ENCODE peak calls at places on chromosomes 4 and X, in nine cellular contexts. T is uterus; J is PC-3; B is tibial artery; F is OCI-LY7; M is A673; Q is body of pancreas; U is lung; H is CD4-positive, CD25-positive, alpha-beta regulatory T cell. S is an unnamed sample. For H3K9me3, the result is how much of the 10 kb centered on the place peaks cover.

GRCh38 chr4:15244354-15244753 is 183.5 kb upstream of the C1QTNF7 start:
- DNase-seq in T (no peak), J (peak), B (no peak), F (no peak), M (no peak), Q (no peak), U (no peak), H (no peak), S (no peak)

GRCh38 chr4:100823066-100823992 is 305.5 kb upstream of the EMCN start:
- DNase-seq in T (no peak), J (peak), B (no peak), F (no peak), M (no peak), Q (no peak), U (no peak), H (no peak), S (no peak)

GRCh38 chrX:148871422-148872152 is 371.2 kb downstream of the AFF2 start:
- DNase-seq in T (no peak), J (no peak), B (no peak), F (no peak), M (no peak), Q (no peak), U (no peak), H (no peak), S (no peak)

GRCh38 chr4:88391703-88392102 is 13.1 kb downstream of the HERC6 start:
- DNase-seq in T (no peak), J (no peak), B (no peak), F (no peak), M (no peak), Q (no peak), U (no peak), H (no peak), S (no peak)

GRCh38 chrX:31223817-31224216 is 152.0 kb upstream of the FTHL17 start:
- DNase-seq in T (no peak), J (no peak), B (no peak), F (peak), M (no peak), Q (peak), U (no peak), H (no peak), S (no peak)

GRCh38 chr4:119300388-119301131 is 21.4 kb downstream of the FABP2 start:
- DNase-seq in T (peak), J (peak), B (peak), F (peak), M (peak), Q (peak), U (peak), H (peak), S (peak)

GRCh38 chr4:73068496-73069337 is 799 bp downstream of the COX18 start:
- DNase-seq in T (no peak), J (peak), B (no peak), F (peak), M (peak), Q (no peak), U (no peak), H (peak), S (no peak)

GRCh38 chr4:41185614-41186609 is 28.4 kb downstream of the APBB2 start:
- DNase-seq in T (no peak), J (peak), B (no peak), F (no peak), M (no peak), Q (no peak), U (no peak), H (no peak), S (no peak)

GRCh38 chrX:121569609-121570008 is 522.2 kb downstream of the GLUD2 start:
- DNase-seq in T (no peak), J (no peak), B (no peak), F (peak), M (no peak), Q (no peak), U (no peak), H (no peak), S (no peak)

GRCh38 chr4:13559414-13559813 is 15.1 kb upstream of the NKX3-2 start:
- DNase-seq in T (no peak), J (peak), B (no peak), F (no peak), M (no peak), Q (no peak), U (no peak), H (no peak), S (no peak)

GRCh38 chr4:117545042-117545441 is 459.7 kb upstream of the TRAM1L1 start:
- DNase-seq in T (no peak), J (peak), B (no peak), F (no peak), M (no peak), Q (no peak), U (no peak), H (no peak), S (no peak)

GRCh38 chr4:180615746-180616145 is 1627.5 kb upstream of the TENM3 start:
- DNase-seq in T (no peak), J (no peak), B (no peak), F (peak), M (no peak), Q (no peak), U (no peak), H (no peak), S (no peak)

GRCh38 chrX:137479394-137479793 is 86.5 kb upstream of the ZIC3 start:
- DNase-seq in T (no peak), J (no peak), B (no peak), F (no peak), M (peak), Q (peak), U (no peak), H (no peak), S (no peak)

GRCh38 chr4:124711469-124712416 is 789 bp downstream of the ANKRD50 start:
- DNase-seq in T (peak), J (peak), B (peak), F (peak), M (peak), Q (peak), U (peak), H (no peak), S (no peak)

GRCh38 chrX:150833454-150834056 is 64.9 kb downstream of the CD99L2 start:
- DNase-seq in T (no peak), J (no peak), B (no peak), F (no peak), M (no peak), Q (no peak), U (no peak), H (no peak), S (no peak)

GRCh38 chrX:53288173-53288572 is 6.8 kb upstream of the IQSEC2 start:
- DNase-seq in T (peak), J (no peak), B (peak), F (no peak), M (peak), Q (peak), U (no peak), H (no peak), S (no peak)

GRCh38 chr4:48509543-48509942 is 19.5 kb downstream of the ZAR1 start:
- DNase-seq in T (no peak), J (no peak), B (no peak), F (no peak), M (no peak), Q (no peak), U (no peak), H (no peak), S (no peak)

GRCh38 chrX:106612403-106612789 is 618 bp downstream of the RADX start:
- DNase-seq in T (no peak), J (peak), B (no peak), F (no peak), M (no peak), Q (no peak), U (no peak), H (no peak), S (no peak)

GRCh38 chrX:56366901-56367300 is 134.7 kb downstream of the KLF8 start:
- DNase-seq in T (no peak), J (no peak), B (no peak), F (no peak), M (no peak), Q (no peak), U (no peak), H (no peak), S (no peak)

GRCh38 chr4:121594796-121595526 is 101.8 kb downstream of the ANXA5 start:
- DNase-seq in T (peak), J (peak), B (no peak), F (no peak), M (peak), Q (peak), U (no peak), H (no peak), S (no peak)

GRCh38 chr4:76199664-76200211 is 13.9 kb downstream of the SCARB2 start:
- DNase-seq in T (no peak), J (no peak), B (no peak), F (peak), M (no peak), Q (peak), U (no peak), H (no peak), S (no peak)

GRCh38 chr4:9987749-9988346 is 33.4 kb downstream of the SLC2A9 start:
- DNase-seq in T (no peak), J (no peak), B (no peak), F (no peak), M (no peak), Q (no peak), U (no peak), H (no peak), S (no peak)

GRCh38 chr4:74751856-74752255 is 42.5 kb downstream of the BTC start:
- DNase-seq in T (no peak), J (no peak), B (no peak), F (no peak), M (no peak), Q (no peak), U (no peak), H (no peak), S (no peak)

GRCh38 chr4:92497141-92497540 is 193.4 kb downstream of the GRID2 start:
- DNase-seq in T (no peak), J (no peak), B (no peak), F (no peak), M (no peak), Q (no peak), U (no peak), H (no peak), S (no peak)

GRCh38 chrX:8867454-8867853 is 66.3 kb upstream of the FAM9A start:
- DNase-seq in T (no peak), J (no peak), B (no peak), F (no peak), M (no peak), Q (no peak), U (no peak), H (no peak), S (no peak)

GRCh38 chr4:185728886-185729285 is 83.1 kb downstream of the SORBS2 start:
- DNase-seq in T (no peak), J (no peak), B (no peak), F (no peak), M (no peak), Q (no peak), U (no peak), H (no peak), S (no peak)
- H3K27ac ChIP-seq in T (no peak), J (no peak), B (peak), F (no peak), M (no peak), Q (no peak), U (peak), H (no peak), S (no peak)

GRCh38 chr4:38686682-38687081 is 22.7 kb downstream of the KLF3 start:
- DNase-seq in T (no peak), J (no peak), B (no peak), F (no peak), M (no peak), Q (no peak), U (no peak), H (no peak), S (no peak)
- H3K9me3 ChIP-seq in T (under half), J (under half), B (under half), F (under half), M (under half), Q (under half), U (under half), H (under half), S (under half)

GRCh38 chr4:3305610-3306371 is 13.0 kb downstream of the RGS12 start:
- DNase-seq in T (peak), J (no peak), B (peak), F (peak), M (peak), Q (no peak), U (no peak), H (no peak), S (no peak)
- H3K27ac ChIP-seq in T (no peak), J (no peak), B (no peak), F (peak), M (no peak), Q (no peak), U (no peak), H (no peak), S (no peak)

DNA sequence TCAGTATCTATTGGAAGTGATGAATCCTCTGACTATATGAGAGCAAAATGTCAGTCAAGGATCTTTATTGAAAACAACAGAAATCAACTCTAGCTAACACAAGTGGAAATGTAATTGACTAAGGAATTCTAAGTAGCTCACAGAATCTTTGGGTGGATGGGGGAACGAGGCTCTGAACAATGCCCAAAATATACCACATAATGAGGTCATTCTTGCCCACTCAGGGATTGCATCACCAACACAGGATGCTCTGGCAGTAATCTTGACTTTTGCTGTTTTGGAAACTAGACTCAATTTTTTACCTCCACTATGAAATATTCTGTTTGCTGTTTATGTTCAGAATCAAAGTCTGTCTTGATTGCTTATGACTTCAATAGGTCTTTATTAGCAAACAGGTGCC is 127.4 kb upstream of the UNC5C start:
- DNase-seq in T (no peak), J (peak), B (no peak), F (no peak), M (peak), Q (no peak), U (no peak), H (no peak), S (no peak)
- H3K9me3 ChIP-seq in T (under half), J (under half), B (under half), F (under half), M (under half), Q (under half), U (under half), H (under half), S (under half)

GRCh38 chr4:105765690-105766407 is 57.3 kb downstream of the GSTCD start:
- DNase-seq in T (no peak), J (peak), B (no peak), F (no peak), M (peak), Q (no peak), U (no peak), H (no peak), S (no peak)

DNA sequence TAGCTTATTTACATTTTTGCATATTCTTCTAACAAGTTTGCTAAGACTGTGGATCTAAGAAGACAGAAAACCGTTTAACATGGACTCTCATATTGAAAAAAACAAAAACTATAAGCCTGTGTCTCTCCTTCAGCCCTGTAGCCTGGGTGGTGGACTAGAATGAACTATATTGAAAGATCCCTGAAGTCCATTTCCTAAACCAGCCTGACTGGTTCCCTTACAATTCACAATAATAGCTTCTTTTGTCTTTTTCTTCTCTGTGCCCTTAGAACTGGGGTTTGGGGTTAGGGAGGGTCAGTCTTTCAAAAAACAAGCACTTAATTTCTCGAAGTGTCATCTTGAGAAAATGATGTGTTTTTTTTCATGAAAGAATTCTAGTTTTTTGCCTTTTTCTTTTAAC is 59.0 kb downstream of the GSTCD start:
- DNase-seq in T (no peak), J (peak), B (no peak), F (no peak), M (no peak), Q (no peak), U (no peak), H (no peak), S (no peak)
- H3K27ac ChIP-seq in T (no peak), J (peak), B (no peak), F (no peak), M (no peak), Q (no peak), U (no peak), H (no peak), S (no peak)

GRCh38 chr4:83618431-83618830 is 82.5 kb downstream of the GPAT3 start:
- DNase-seq in T (no peak), J (peak), B (no peak), F (no peak), M (no peak), Q (peak), U (peak), H (no peak), S (no peak)
- H3K9me3 ChIP-seq in T (under half), J (under half), B (under half), F (under half), M (under half), Q (under half), U (under half), H (under half), S (under half)

DNA sequence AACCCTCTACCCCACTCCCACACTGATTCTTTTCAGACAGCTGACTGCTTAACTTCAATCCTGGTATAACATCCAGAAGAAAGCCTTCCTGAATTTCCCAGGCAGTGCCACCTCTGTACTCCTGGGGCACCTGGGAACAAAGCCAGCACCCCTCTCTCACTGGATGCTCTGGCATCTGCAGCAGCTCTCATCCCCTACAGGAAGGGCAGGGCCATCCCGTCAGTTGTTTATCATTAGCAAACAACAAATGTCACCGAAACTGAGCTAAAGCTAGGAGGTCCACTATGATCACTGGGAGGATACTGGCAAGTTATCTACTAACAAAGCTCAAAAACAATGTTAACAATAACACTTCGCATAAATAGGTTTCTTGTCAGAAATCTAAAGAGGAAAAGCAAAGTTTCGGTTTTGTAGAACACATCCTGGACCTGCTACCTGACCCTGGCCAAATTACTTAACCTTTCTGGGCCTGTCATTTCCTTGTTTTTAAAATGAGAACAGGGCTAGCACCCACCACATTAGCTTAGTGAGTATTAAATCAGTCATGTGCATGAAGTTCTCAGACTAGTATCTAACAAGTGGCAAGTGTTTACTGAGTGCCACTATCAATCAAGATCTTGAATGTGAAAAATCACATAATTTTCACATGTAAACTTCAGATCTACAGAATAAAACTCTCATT is 86.6 kb downstream of the NR3C2 start:
- DNase-seq in T (no peak), J (no peak), B (no peak), F (no peak), M (no peak), Q (peak), U (no peak), H (peak), S (peak)
- H3K27ac ChIP-seq in T (no peak), J (no peak), B (no peak), F (no peak), M (no peak), Q (no peak), U (peak), H (peak), S (no peak)

DNA sequence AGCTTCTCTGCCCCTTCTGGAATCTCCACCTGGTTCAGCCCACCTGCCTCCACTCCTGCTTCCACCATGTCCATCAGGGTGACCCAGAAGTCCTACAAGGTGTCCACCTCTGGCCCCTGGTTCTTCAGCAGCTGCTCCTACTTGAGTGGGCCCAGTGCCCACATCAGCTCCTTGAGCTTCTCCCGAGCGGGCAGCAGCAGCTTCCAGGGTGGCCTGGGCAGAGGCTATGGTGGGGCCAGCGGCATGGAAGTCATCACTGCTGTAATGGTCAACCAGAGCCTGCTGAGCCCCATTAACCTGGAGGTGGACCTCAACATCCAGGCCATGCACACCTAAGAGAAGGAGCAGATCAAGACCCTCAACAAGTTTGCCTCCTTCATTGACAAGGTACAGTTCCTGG is 74.4 kb upstream of the ZXDA start:
- DNase-seq in T (no peak), J (no peak), B (no peak), F (no peak), M (no peak), Q (no peak), U (no peak), H (no peak), S (no peak)
- H3K9me3 ChIP-seq in T (under half), J (under half), B (under half), F (under half), M (under half), Q (under half), U (under half), H (under half), S (under half)

GRCh38 chr4:112102875-112103370 is 42.3 kb upstream of the FAM241A start:
- DNase-seq in T (no peak), J (no peak), B (no peak), F (no peak), M (no peak), Q (no peak), U (no peak), H (no peak), S (no peak)
- H3K27ac ChIP-seq in T (no peak), J (no peak), B (no peak), F (no peak), M (no peak), Q (no peak), U (no peak), H (no peak), S (no peak)